ENCODE peak calls at places on chromosomes 1 and 21, in eight cellular contexts. One of them, this sample, is unnamed.

GRCh38 chr1:43947890-43948437 is 1.2 kb downstream of the IPO13 start:
- DNase-seq in cardiac muscle cell: no peak
- DNase-seq in H9: no peak
- DNase-seq in left ventricle myocardium inferior: no peak
- DNase-seq in fibroblast of lung: no peak
- DNase-seq in body of pancreas: no peak
- DNase-seq in astrocyte: no peak
- DNase-seq in GM23248: peak
- DNase-seq in this sample: no peak

GRCh38 chr1:202680586-202681352 is 29.5 kb downstream of the SYT2 start:
- DNase-seq in left ventricle myocardium inferior: no peak
- DNase-seq in H9: peak
- DNase-seq in cardiac muscle cell: peak
- DNase-seq in GM23248: no peak
- DNase-seq in fibroblast of lung: no peak
- DNase-seq in astrocyte: no peak
- DNase-seq in body of pancreas: no peak
- DNase-seq in this sample: no peak

GRCh38 chr1:11707621-11708276 is 16.2 kb downstream of the DRAXIN start:
- DNase-seq in GM23248: no peak
- DNase-seq in left ventricle myocardium inferior: peak
- DNase-seq in fibroblast of lung: no peak
- DNase-seq in body of pancreas: peak
- DNase-seq in astrocyte: no peak
- DNase-seq in H9: peak
- DNase-seq in cardiac muscle cell: peak
- DNase-seq in this sample: no peak

GRCh38 chr1:80375662-80376061 is 1369.1 kb upstream of the ADGRL4 start:
- DNase-seq in astrocyte: peak
- DNase-seq in cardiac muscle cell: no peak
- DNase-seq in H9: no peak
- DNase-seq in GM23248: peak
- DNase-seq in left ventricle myocardium inferior: no peak
- DNase-seq in fibroblast of lung: peak
- DNase-seq in body of pancreas: no peak
- DNase-seq in this sample: no peak

GRCh38 chr1:60960846-60961542 is 121.4 kb upstream of the NFIA start:
- DNase-seq in body of pancreas: no peak
- DNase-seq in GM23248: peak
- DNase-seq in astrocyte: peak
- DNase-seq in left ventricle myocardium inferior: no peak
- DNase-seq in H9: no peak
- DNase-seq in fibroblast of lung: no peak
- DNase-seq in cardiac muscle cell: peak
- DNase-seq in this sample: no peak

GRCh38 chr1:59422921-59423575 is 126.2 kb downstream of the FGGY start:
- DNase-seq in fibroblast of lung: peak
- DNase-seq in left ventricle myocardium inferior: peak
- DNase-seq in body of pancreas: peak
- DNase-seq in GM23248: peak
- DNase-seq in H9: no peak
- DNase-seq in cardiac muscle cell: peak
- DNase-seq in astrocyte: peak
- DNase-seq in this sample: no peak

GRCh38 chr1:188817814-188818213 is 1659.8 kb downstream of the BRINP3 start:
- DNase-seq in astrocyte: no peak
- DNase-seq in GM23248: no peak
- DNase-seq in left ventricle myocardium inferior: no peak
- DNase-seq in cardiac muscle cell: no peak
- DNase-seq in H9: no peak
- DNase-seq in body of pancreas: no peak
- DNase-seq in fibroblast of lung: no peak
- DNase-seq in this sample: no peak

GRCh38 chr1:14435368-14436023 is 163.0 kb upstream of the KAZN start:
- DNase-seq in GM23248: no peak
- DNase-seq in body of pancreas: peak
- DNase-seq in H9: peak
- DNase-seq in fibroblast of lung: no peak
- DNase-seq in astrocyte: no peak
- DNase-seq in left ventricle myocardium inferior: no peak
- DNase-seq in cardiac muscle cell: peak
- DNase-seq in this sample: no peak

GRCh38 chr1:235923466-235924008 is 56.8 kb upstream of the LYST start:
- DNase-seq in H9: no peak
- DNase-seq in fibroblast of lung: peak
- DNase-seq in body of pancreas: no peak
- DNase-seq in GM23248: no peak
- DNase-seq in left ventricle myocardium inferior: no peak
- DNase-seq in cardiac muscle cell: peak
- DNase-seq in astrocyte: peak
- DNase-seq in this sample: peak

GRCh38 chr21:42652527-42653491 is 612 bp upstream of the PDE9A start:
- DNase-seq in H9: peak
- DNase-seq in left ventricle myocardium inferior: peak
- DNase-seq in GM23248: peak
- DNase-seq in cardiac muscle cell: peak
- DNase-seq in astrocyte: no peak
- DNase-seq in fibroblast of lung: peak
- DNase-seq in body of pancreas: peak
- DNase-seq in this sample: no peak

GRCh38 chr1:38613996-38614395 is 245.6 kb downstream of the RRAGC start:
- DNase-seq in body of pancreas: no peak
- DNase-seq in GM23248: no peak
- DNase-seq in fibroblast of lung: no peak
- DNase-seq in left ventricle myocardium inferior: peak
- DNase-seq in H9: no peak
- DNase-seq in cardiac muscle cell: no peak
- DNase-seq in astrocyte: no peak
- DNase-seq in this sample: no peak

GRCh38 chr1:54559771-54560231 is 11.8 kb downstream of the ACOT11 start:
- DNase-seq in fibroblast of lung: no peak
- DNase-seq in body of pancreas: no peak
- DNase-seq in cardiac muscle cell: no peak
- DNase-seq in GM23248: no peak
- DNase-seq in left ventricle myocardium inferior: peak
- DNase-seq in astrocyte: no peak
- DNase-seq in H9: no peak
- DNase-seq in this sample: no peak

GRCh38 chr1:100354971-100355394 is 2.7 kb downstream of the CDC14A start:
- DNase-seq in fibroblast of lung: peak
- DNase-seq in astrocyte: peak
- DNase-seq in cardiac muscle cell: peak
- DNase-seq in H9: no peak
- DNase-seq in GM23248: no peak
- DNase-seq in body of pancreas: peak
- DNase-seq in left ventricle myocardium inferior: no peak
- DNase-seq in this sample: no peak

GRCh38 chr21:43645414-43645891 is 13.8 kb downstream of the HSF2BP start:
- DNase-seq in body of pancreas: no peak
- DNase-seq in left ventricle myocardium inferior: no peak
- DNase-seq in astrocyte: peak
- DNase-seq in GM23248: peak
- DNase-seq in H9: peak
- DNase-seq in cardiac muscle cell: peak
- DNase-seq in fibroblast of lung: peak
- DNase-seq in this sample: no peak

GRCh38 chr1:40476924-40477679 is at the start of gene ZFP69:
- DNase-seq in body of pancreas: peak
- DNase-seq in GM23248: peak
- DNase-seq in fibroblast of lung: peak
- DNase-seq in cardiac muscle cell: peak
- DNase-seq in left ventricle myocardium inferior: peak
- DNase-seq in H9: peak
- DNase-seq in astrocyte: peak
- DNase-seq in this sample: peak
- H3K27ac ChIP-seq in body of pancreas: peak
- H3K27ac ChIP-seq in GM23248: no peak
- H3K27ac ChIP-seq in fibroblast of lung: peak
- H3K27ac ChIP-seq in cardiac muscle cell: peak
- H3K27ac ChIP-seq in left ventricle myocardium inferior: peak
- H3K27ac ChIP-seq in H9: no peak
- H3K27ac ChIP-seq in astrocyte: no peak
- H3K27ac ChIP-seq in this sample: peak

GRCh38 chr1:116769561-116769977 is 15.3 kb downstream of the CD2 start:
- DNase-seq in cardiac muscle cell: no peak
- DNase-seq in left ventricle myocardium inferior: no peak
- DNase-seq in body of pancreas: no peak
- DNase-seq in GM23248: peak
- DNase-seq in H9: no peak
- DNase-seq in fibroblast of lung: no peak
- DNase-seq in astrocyte: peak
- DNase-seq in this sample: peak
- H3K27ac ChIP-seq in cardiac muscle cell: no peak
- H3K27ac ChIP-seq in left ventricle myocardium inferior: no peak
- H3K27ac ChIP-seq in body of pancreas: no peak
- H3K27ac ChIP-seq in GM23248: no peak
- H3K27ac ChIP-seq in H9: no peak
- H3K27ac ChIP-seq in fibroblast of lung: no peak
- H3K27ac ChIP-seq in astrocyte: no peak
- H3K27ac ChIP-seq in this sample: peak

GRCh38 chr1:153678519-153679336 is at the start of gene NPR1:
- DNase-seq in left ventricle myocardium inferior: peak
- DNase-seq in body of pancreas: peak
- DNase-seq in fibroblast of lung: peak
- DNase-seq in cardiac muscle cell: peak
- DNase-seq in GM23248: peak
- DNase-seq in H9: peak
- DNase-seq in astrocyte: no peak
- DNase-seq in this sample: no peak
- H3K27ac ChIP-seq in left ventricle myocardium inferior: peak
- H3K27ac ChIP-seq in body of pancreas: no peak
- H3K27ac ChIP-seq in fibroblast of lung: no peak
- H3K27ac ChIP-seq in cardiac muscle cell: no peak
- H3K27ac ChIP-seq in GM23248: no peak
- H3K27ac ChIP-seq in H9: no peak
- H3K27ac ChIP-seq in astrocyte: no peak
- H3K27ac ChIP-seq in this sample: no peak

DNA sequence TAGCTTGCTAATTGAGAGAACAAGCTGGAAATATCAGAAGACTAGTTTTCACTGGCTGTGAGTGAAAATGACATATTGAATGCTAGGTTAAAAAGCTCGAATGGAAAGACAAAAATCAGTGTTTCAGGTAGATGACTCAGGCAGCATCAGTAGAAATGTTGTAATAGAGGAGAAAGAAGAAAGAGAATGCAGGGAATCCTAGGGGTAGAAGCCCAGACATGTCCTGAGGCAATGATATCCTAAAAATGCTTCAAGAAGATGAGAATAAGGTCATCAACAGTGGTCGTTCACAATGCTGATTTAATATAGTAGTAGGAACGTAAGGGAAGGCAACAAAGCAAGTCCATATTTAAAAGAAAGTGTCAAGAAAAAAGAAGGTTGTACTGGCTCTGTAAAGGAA is 96.7 kb upstream of the HP1BP3 start:
- DNase-seq in cardiac muscle cell: no peak
- DNase-seq in H9: no peak
- DNase-seq in astrocyte: peak
- DNase-seq in body of pancreas: no peak
- DNase-seq in GM23248: peak
- DNase-seq in left ventricle myocardium inferior: no peak
- DNase-seq in fibroblast of lung: peak
- DNase-seq in this sample: no peak
- H3K27ac ChIP-seq in cardiac muscle cell: no peak
- H3K27ac ChIP-seq in H9: no peak
- H3K27ac ChIP-seq in astrocyte: no peak
- H3K27ac ChIP-seq in body of pancreas: no peak
- H3K27ac ChIP-seq in GM23248: peak
- H3K27ac ChIP-seq in left ventricle myocardium inferior: no peak
- H3K27ac ChIP-seq in fibroblast of lung: no peak
- H3K27ac ChIP-seq in this sample: no peak

GRCh38 chr1:211607752-211608478 is 29.0 kb upstream of the SLC30A1 start:
- DNase-seq in astrocyte: no peak
- DNase-seq in body of pancreas: no peak
- DNase-seq in H9: no peak
- DNase-seq in fibroblast of lung: no peak
- DNase-seq in cardiac muscle cell: no peak
- DNase-seq in GM23248: no peak
- DNase-seq in left ventricle myocardium inferior: no peak
- DNase-seq in this sample: no peak

GRCh38 chr1:211606914-211607751 is 28.2 kb upstream of the SLC30A1 start:
- DNase-seq in astrocyte: no peak
- DNase-seq in body of pancreas: no peak
- DNase-seq in left ventricle myocardium inferior: peak
- DNase-seq in GM23248: no peak
- DNase-seq in cardiac muscle cell: no peak
- DNase-seq in fibroblast of lung: peak
- DNase-seq in H9: no peak
- DNase-seq in this sample: no peak

GRCh38 chr1:211605034-211605433 is 26.1 kb upstream of the SLC30A1 start:
- DNase-seq in body of pancreas: no peak
- DNase-seq in fibroblast of lung: no peak
- DNase-seq in H9: no peak
- DNase-seq in left ventricle myocardium inferior: no peak
- DNase-seq in cardiac muscle cell: no peak
- DNase-seq in astrocyte: no peak
- DNase-seq in GM23248: no peak
- DNase-seq in this sample: no peak

GRCh38 chr1:211605613-211606326 is 26.8 kb upstream of the SLC30A1 start:
- DNase-seq in fibroblast of lung: no peak
- DNase-seq in astrocyte: no peak
- DNase-seq in left ventricle myocardium inferior: no peak
- DNase-seq in GM23248: no peak
- DNase-seq in cardiac muscle cell: no peak
- DNase-seq in body of pancreas: no peak
- DNase-seq in H9: no peak
- DNase-seq in this sample: no peak

DNA sequence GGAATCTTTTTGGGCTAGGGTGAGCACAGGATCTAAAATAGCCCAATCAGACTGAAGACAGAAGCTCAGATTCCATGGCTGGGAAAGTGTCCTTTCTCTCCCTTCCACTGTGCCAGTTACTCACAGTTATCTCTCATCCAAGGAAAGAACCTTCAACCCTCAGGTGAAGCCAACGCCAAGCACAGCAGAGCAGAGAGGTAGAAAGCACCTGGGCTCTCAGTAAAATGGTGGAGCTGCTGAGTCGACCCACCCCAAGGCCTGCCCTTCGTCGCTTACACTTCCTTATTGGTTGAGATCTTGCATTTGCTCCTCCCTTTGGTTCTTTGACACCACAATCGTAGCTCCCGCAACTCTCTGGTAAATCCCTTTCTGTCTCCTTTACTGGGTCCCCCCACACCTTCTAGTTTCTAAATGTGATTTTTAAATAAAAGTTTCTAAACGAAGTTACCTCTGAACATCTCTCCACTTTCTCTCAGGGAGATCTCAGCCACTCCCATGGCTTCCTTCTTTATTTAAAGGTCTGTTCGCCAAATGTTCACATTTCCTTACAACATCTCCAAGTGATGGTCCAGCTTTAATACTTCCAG is 27.5 kb upstream of the SLC30A1 start:
- DNase-seq in left ventricle myocardium inferior: no peak
- DNase-seq in cardiac muscle cell: no peak
- DNase-seq in astrocyte: no peak
- DNase-seq in GM23248: no peak
- DNase-seq in body of pancreas: no peak
- DNase-seq in H9: no peak
- DNase-seq in fibroblast of lung: no peak
- DNase-seq in this sample: no peak
- H3K27ac ChIP-seq in left ventricle myocardium inferior: peak
- H3K27ac ChIP-seq in cardiac muscle cell: no peak
- H3K27ac ChIP-seq in astrocyte: no peak
- H3K27ac ChIP-seq in GM23248: no peak
- H3K27ac ChIP-seq in body of pancreas: no peak
- H3K27ac ChIP-seq in H9: no peak
- H3K27ac ChIP-seq in fibroblast of lung: no peak
- H3K27ac ChIP-seq in this sample: peak